ENCODE peak calls at places on chromosome 2, in ten cellular contexts. V is CD8-positive, alpha-beta T cell; M is adipocyte; R is stimulated activated CD4-positive, alpha-beta T cell treated with anti-CD3 and anti-CD28 coated beads, Interleukin-12 subunit alpha, Interleukin-12 subunit beta, amount 100 ng/mL, for 4 hours; Q is PC-9; Y is NCI-H1105; L is astrocyte of the spinal cord; F is NCI-H2171 treated with DMSO at 0.1 percent for 48 hours; U is NCI-H1092 treated with DMSO at 0.1 percent for 48 hours; J is body of pancreas. H is an unnamed sample.

GRCh38 chr2:179050735-179051134 is 798 bp upstream of the CCDC141 start:
- DNase-seq in V (no peak), M (peak), R (no peak), Q (no peak), Y (no peak), L (no peak), F (no peak), U (no peak), J (no peak), H (no peak)

GRCh38 chr2:99998981-99999380 is 143.4 kb downstream of the AFF3 start:
- DNase-seq in V (no peak), M (no peak), R (no peak), Q (no peak), Y (no peak), L (no peak), F (no peak), U (peak), J (no peak), H (no peak)

GRCh38 chr2:104321141-104321799 is 532.6 kb upstream of the POU3F3 start:
- DNase-seq in V (no peak), M (no peak), R (no peak), Q (no peak), Y (no peak), L (no peak), F (no peak), U (no peak), J (no peak), H (no peak)

GRCh38 chr2:67322361-67323001 is 74.7 kb upstream of the ETAA1 start:
- DNase-seq in V (no peak), M (peak), R (no peak), Q (peak), Y (peak), L (peak), F (peak), U (peak), J (peak), H (peak)

GRCh38 chr2:73053316-73054114 is 18.0 kb downstream of the SFXN5 start:
- DNase-seq in V (no peak), M (no peak), R (no peak), Q (no peak), Y (no peak), L (peak), F (no peak), U (no peak), J (no peak), H (no peak)

GRCh38 chr2:234448506-234449169 is 48.2 kb downstream of the ARL4C start:
- DNase-seq in V (no peak), M (no peak), R (no peak), Q (no peak), Y (no peak), L (no peak), F (no peak), U (no peak), J (no peak), H (no peak)

GRCh38 chr2:205024822-205025518 is 479.7 kb downstream of the PARD3B start:
- DNase-seq in V (no peak), M (peak), R (peak), Q (peak), Y (no peak), L (peak), F (no peak), U (peak), J (peak), H (no peak)

GRCh38 chr2:222610746-222611145 is 45.1 kb downstream of the FARSB start:
- DNase-seq in V (no peak), M (peak), R (no peak), Q (no peak), Y (no peak), L (peak), F (peak), U (no peak), J (no peak), H (no peak)

GRCh38 chr2:12750166-12750905 is 33.6 kb downstream of the TRIB2 start:
- DNase-seq in V (no peak), M (no peak), R (no peak), Q (no peak), Y (no peak), L (no peak), F (no peak), U (no peak), J (no peak), H (no peak)

GRCh38 chr2:38959938-38960608 is 70.4 kb downstream of the ARHGEF33 start:
- DNase-seq in V (peak), M (peak), R (peak), Q (peak), Y (no peak), L (peak), F (no peak), U (peak), J (peak), H (peak)

GRCh38 chr2:235576337-235576910 is 82.6 kb downstream of the AGAP1 start:
- DNase-seq in V (no peak), M (no peak), R (no peak), Q (no peak), Y (no peak), L (no peak), F (no peak), U (no peak), J (no peak), H (no peak)

GRCh38 chr2:150480241-150480640 is 7.2 kb downstream of the RND3 start:
- DNase-seq in V (no peak), M (peak), R (no peak), Q (no peak), Y (no peak), L (peak), F (peak), U (no peak), J (no peak), H (no peak)

GRCh38 chr2:200259577-200259957 is 46.9 kb upstream of the SPATS2L start:
- DNase-seq in V (no peak), M (no peak), R (no peak), Q (peak), Y (peak), L (no peak), F (no peak), U (no peak), J (peak), H (no peak)

GRCh38 chr2:173150087-173150486 is 74.4 kb downstream of the MAP3K20 start:
- DNase-seq in V (no peak), M (no peak), R (no peak), Q (no peak), Y (no peak), L (peak), F (no peak), U (no peak), J (no peak), H (no peak)

GRCh38 chr2:10412380-10412779 is 35.7 kb downstream of the ODC1 start:
- DNase-seq in V (no peak), M (no peak), R (no peak), Q (no peak), Y (no peak), L (peak), F (peak), U (no peak), J (no peak), H (peak)

GRCh38 chr2:231228974-231229373 is 30.5 kb downstream of the ARMC9 start:
- DNase-seq in V (no peak), M (no peak), R (no peak), Q (no peak), Y (no peak), L (no peak), F (no peak), U (no peak), J (no peak), H (peak)

H was measured in endodermal cell.